ENCODE peak calls at places on chromosomes 7 and 10, in seven cellular contexts. A is GDM1; B is stimulated activated naive CD8-positive, alpha-beta T cell treated with anti-CD3 and anti-CD28 coated beads, Interleukin-15, amount 100 ng/mL, for 72 hours; U is NCI-H774; C is H7; D is stimulated activated CD4-positive, alpha-beta T cell treated with anti-CD3 and anti-CD28 coated beads, Interleukin-4, amount 100 ng/mL, for 48 hours; F is mammary epithelial cell. G is an unnamed sample.

GRCh38 chr7:44819292-44819691 is 22.8 kb downstream of the PPIA start:
- DNase-seq in F (no peak), C (peak), B (no peak), A (no peak), U (no peak), D (no peak), G (no peak)

GRCh38 chr10:89085153-89085552 is 94.6 kb downstream of the FAS start:
- DNase-seq in C (no peak), A (no peak), U (no peak), F (no peak), D (no peak), B (no peak), G (no peak)

GRCh38 chr10:32232378-32232777 is 114.6 kb downstream of the EPC1 start:
- DNase-seq in U (no peak), D (no peak), B (no peak), F (no peak), C (peak), A (no peak), G (no peak)

GRCh38 chr7:114791771-114792170 is 130.1 kb upstream of the MDFIC start:
- DNase-seq in D (no peak), A (no peak), C (no peak), F (no peak), B (no peak), U (no peak), G (no peak)

GRCh38 chr7:4265056-4265455 is 417.0 kb upstream of the FOXK1 start:
- DNase-seq in B (no peak), U (no peak), D (no peak), F (no peak), A (no peak), C (peak), G (no peak)

GRCh38 chr10:61987951-61988379 is 86.5 kb downstream of the ARID5B start:
- DNase-seq in C (no peak), D (no peak), A (no peak), B (peak), U (no peak), F (no peak), G (no peak)

GRCh38 chr7:157527235-157527634 is 190.4 kb downstream of the DNAJB6 start:
- DNase-seq in C (no peak), F (no peak), D (no peak), U (no peak), B (no peak), A (no peak), G (no peak)

GRCh38 chr10:132851451-132851850 is 65.5 kb upstream of the NKX6-2 start:
- DNase-seq in B (no peak), D (no peak), C (no peak), U (no peak), A (no peak), F (no peak), G (no peak)

GRCh38 chr7:134605978-134606923 is 40.4 kb upstream of the BPGM start:
- DNase-seq in D (peak), U (peak), B (peak), F (no peak), A (peak), C (peak), G (peak)

GRCh38 chr7:54985405-54986360 is 33.1 kb upstream of the EGFR start:
- DNase-seq in A (no peak), D (no peak), U (no peak), C (no peak), B (no peak), F (peak), G (peak)

GRCh38 chr7:73811760-73812168 is 19.0 kb upstream of the CLDN4 start:
- DNase-seq in D (peak), B (peak), C (peak), A (peak), U (peak), F (peak), G (no peak)

GRCh38 chr7:23538301-23538700 is 6.5 kb upstream of the TRA2A start:
- DNase-seq in C (no peak), F (no peak), D (no peak), U (no peak), B (no peak), A (no peak), G (no peak)

GRCh38 chr7:57819491-57819981 is 369.6 kb downstream of the ZNF716 start:
- DNase-seq in A (no peak), B (no peak), U (no peak), F (no peak), C (no peak), D (no peak), G (no peak)

GRCh38 chr7:12569673-12570072 is 847 bp upstream of the SCIN start:
- DNase-seq in C (peak), D (no peak), A (no peak), B (no peak), F (no peak), U (no peak), G (peak)

GRCh38 chr10:79149345-79149661 is 80.5 kb downstream of the ZMIZ1 start:
- DNase-seq in U (no peak), C (no peak), F (no peak), B (no peak), D (no peak), A (no peak), G (no peak)

GRCh38 chr10:43383204-43383971 is 12.0 kb downstream of the FXYD4 start:
- DNase-seq in D (no peak), A (no peak), F (no peak), U (no peak), C (no peak), B (no peak), G (no peak)

GRCh38 chr7:136023134-136023869 is 46.1 kb upstream of the MTPN start:
- DNase-seq in A (no peak), D (no peak), F (no peak), B (no peak), C (no peak), U (peak), G (no peak)

GRCh38 chr7:111678281-111678680 is 116.0 kb upstream of the IMMP2L start:
- DNase-seq in C (no peak), U (no peak), B (no peak), D (no peak), F (peak), A (no peak), G (no peak)

GRCh38 chr10:69968830-69969229 is 83.8 kb upstream of the MACROH2A2 start:
- DNase-seq in F (peak), B (no peak), A (peak), U (no peak), C (no peak), D (no peak), G (no peak)

GRCh38 chr7:25839084-25839769 is 312.8 kb upstream of the NFE2L3 start:
- DNase-seq in F (no peak), A (no peak), B (no peak), C (no peak), U (no peak), D (no peak), G (peak)

GRCh38 chr10:100745882-100746412 is 565 bp downstream of the PAX2 start:
- DNase-seq in C (peak), D (no peak), F (no peak), B (no peak), U (no peak), A (no peak), G (no peak)

GRCh38 chr10:12405342-12406320 is 56.3 kb downstream of the CAMK1D start:
- DNase-seq in F (no peak), C (no peak), D (no peak), A (no peak), B (no peak), U (peak), G (no peak)

G was measured in RWPE1.